ENCODE peak calls at places on chromosome 19, in ten cellular contexts. R, D, E, B, A, M, Z, X, Q and T are unnamed samples.
A peak's percentile ranks its signal among the peaks of the same experiment; 100 is the strongest.

GRCh38 chr19:4375164-4375619 is 25.2 kb downstream of the SH3GL1 start:
- DNase-seq in R (no peak), D (peak; percentile 81), E (no peak), B (peak; percentile 43), A (peak; percentile 82), M (no peak), Z (no peak), X (no peak), Q (no peak), T (peak; percentile 31)

GRCh38 chr19:3073931-3074595 is 11.8 kb upstream of the TLE5 start:
- DNase-seq in R (peak; percentile 48), D (no peak), E (no peak), B (no peak), A (peak; percentile 37), M (peak; percentile 52), Z (no peak), X (no peak), Q (no peak), T (peak; percentile 44)

GRCh38 chr19:38977445-38978314 is 2.1 kb upstream of the FBXO17 start:
- DNase-seq in R (no peak), D (no peak), E (no peak), B (peak; percentile 31), A (peak; percentile 61), M (no peak), Z (no peak), X (no peak), Q (peak; percentile 86), T (no peak)

GRCh38 chr19:14398563-14398962 is 17.3 kb downstream of the ADGRE5 start:
- DNase-seq in R (no peak), D (no peak), E (no peak), B (no peak), A (no peak), M (no peak), Z (no peak), X (no peak), Q (no peak), T (no peak)

GRCh38 chr19:55584871-55585270 is 4.2 kb upstream of the ZNF579 start:
- DNase-seq in R (no peak), D (no peak), E (no peak), B (no peak), A (no peak), M (no peak), Z (no peak), X (no peak), Q (no peak), T (no peak)

GRCh38 chr19:280541-281007 is 10.6 kb downstream of the PLPP2 start:
- DNase-seq in R (no peak), D (no peak), E (no peak), B (no peak), A (no peak), M (no peak), Z (no peak), X (no peak), Q (no peak), T (no peak)

GRCh38 chr19:48806518-48806817 is 4.4 kb downstream of the BCAT2 start:
- DNase-seq in R (peak; percentile 51), D (no peak), E (no peak), B (no peak), A (no peak), M (peak; percentile 42), Z (peak; percentile 59), X (peak; percentile 27), Q (no peak), T (no peak)

GRCh38 chr19:6734096-6734696 is 3.2 kb downstream of the GPR108 start:
- DNase-seq in R (no peak), D (peak; percentile 42), E (no peak), B (no peak), A (no peak), M (no peak), Z (no peak), X (no peak), Q (no peak), T (no peak)

GRCh38 chr19:18156841-18157464 is 4.0 kb downstream of the PIK3R2 start:
- DNase-seq in R (peak; percentile 86), D (peak; percentile 92), E (no peak), B (peak; percentile 66), A (peak; percentile 91), M (peak; percentile 97), Z (peak; percentile 90), X (no peak), Q (no peak), T (peak; percentile 92)

DNA sequence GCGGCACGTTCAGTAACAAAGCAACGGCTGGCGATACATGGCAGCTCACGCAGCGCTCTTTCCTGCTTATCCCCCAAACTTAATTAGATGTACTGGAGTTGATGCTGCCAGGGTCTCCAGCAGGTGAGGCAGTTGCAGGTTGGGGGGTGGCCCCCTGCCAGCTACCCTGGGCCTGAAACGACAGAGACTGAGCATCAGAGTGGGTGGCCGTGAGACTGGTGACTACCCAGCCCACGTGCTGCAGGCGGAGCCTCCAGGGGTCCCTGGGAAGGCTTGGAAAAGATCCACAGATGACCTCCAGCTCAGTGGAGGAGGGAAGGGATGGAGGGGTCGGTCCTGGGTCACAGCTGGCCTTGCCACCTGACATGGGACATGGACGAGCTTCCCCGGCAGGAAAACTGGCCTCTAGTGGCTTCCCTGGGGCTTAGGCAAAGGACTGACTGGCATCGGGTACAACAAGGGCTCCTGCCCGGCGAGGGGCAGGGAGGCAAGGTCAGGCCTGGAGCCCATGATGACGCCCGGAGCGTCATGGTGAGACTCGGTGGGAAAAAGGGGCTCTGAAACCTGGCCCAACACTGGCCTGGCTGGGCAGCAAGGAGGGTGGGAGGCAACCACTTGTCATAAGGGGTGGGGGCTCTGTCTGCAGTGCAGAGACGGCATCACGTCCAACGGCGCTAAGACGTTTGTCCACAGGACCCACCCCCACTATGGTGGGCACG is 24.0 kb downstream of the CILP2 start:
- DNase-seq in R (no peak), D (no peak), E (no peak), B (no peak), A (no peak), M (no peak), Z (no peak), X (no peak), Q (no peak), T (no peak)
- TF ChIP-seq CTCF in R (no peak), D (no peak), E (no peak), B (no peak), A (no peak), M (no peak), Z (no peak), X (no peak), Q (no peak), T (no peak)

GRCh38 chr19:35030257-35031071 is at the start of gene SCN1B:
- DNase-seq in R (peak; percentile 70), D (no peak), E (no peak), B (peak; percentile 46), A (peak; percentile 79), M (peak; percentile 72), Z (peak; percentile 61), X (peak; percentile 56), Q (no peak), T (peak; percentile 72)
- H3K4me3 ChIP-seq in R (peak within 1 kb of the TSS; percentile 58), D (peak within 1 kb of the TSS; percentile 53), E (peak within 1 kb of the TSS; percentile 82), B (peak within 1 kb of the TSS; percentile 71), A (peak within 1 kb of the TSS; percentile 16), M (peak within 1 kb of the TSS; percentile 55), Z (peak within 1 kb of the TSS; percentile 52), X (peak within 1 kb of the TSS; percentile 50), Q (no peak within 1 kb of the TSS), T (peak within 1 kb of the TSS; percentile 61)

GRCh38 chr19:30024091-30024490 is 82.1 kb downstream of the URI1 start:
- DNase-seq in R (no peak), D (no peak), E (no peak), B (no peak), A (no peak), M (no peak), Z (no peak), X (no peak), Q (no peak), T (no peak)

GRCh38 chr19:30029721-30030510 is 87.9 kb downstream of the URI1 start:
- DNase-seq in R (no peak), D (no peak), E (no peak), B (no peak), A (peak; percentile 82), M (no peak), Z (no peak), X (no peak), Q (peak; percentile 68), T (no peak)

GRCh38 chr19:30028118-30028991 is 86.3 kb downstream of the URI1 start:
- DNase-seq in R (no peak), D (no peak), E (no peak), B (no peak), A (no peak), M (no peak), Z (no peak), X (no peak), Q (no peak), T (no peak)

GRCh38 chr19:30028992-30029343 is 86.9 kb downstream of the URI1 start:
- DNase-seq in R (no peak), D (no peak), E (no peak), B (no peak), A (no peak), M (no peak), Z (no peak), X (no peak), Q (no peak), T (no peak)

DNA sequence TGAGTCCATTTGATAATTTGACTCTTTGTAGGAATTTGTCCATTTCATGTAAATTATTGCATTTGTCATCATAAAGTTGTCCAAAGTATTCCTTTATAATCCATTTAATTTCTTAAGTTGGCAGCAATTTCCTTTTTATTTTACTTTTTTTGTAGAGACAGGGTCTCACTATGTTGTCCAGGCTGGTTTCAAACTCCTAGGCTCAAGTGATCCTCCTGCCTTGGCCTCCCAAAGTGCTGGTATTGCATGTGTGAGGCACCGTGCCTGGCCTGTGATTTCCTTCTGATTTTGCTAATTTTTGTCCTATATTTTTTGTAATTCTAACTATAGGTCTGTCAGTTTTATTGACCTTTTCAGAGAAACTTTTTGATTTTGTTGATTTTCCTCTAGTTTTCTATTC is 84.9 kb downstream of the URI1 start:
- DNase-seq in R (no peak), D (no peak), E (no peak), B (no peak), A (no peak), M (no peak), Z (no peak), X (no peak), Q (no peak), T (no peak)
- TF ChIP-seq CTCF in R (no peak), D (no peak), E (no peak), B (no peak), A (no peak), M (no peak), Z (no peak), X (no peak), Q (no peak), T (no peak)

GRCh38 chr19:1286859-1287621 is 1.4 kb downstream of the EFNA2 start:
- DNase-seq in R (no peak), D (no peak), E (no peak), B (no peak), A (no peak), M (no peak), Z (no peak), X (no peak), Q (no peak), T (no peak)
- H3K4me3 ChIP-seq in R (no peak overlapping the region), D (no peak overlapping the region), E (no peak overlapping the region), B (peak overlapping the region; percentile 56), A (no peak overlapping the region), M (no peak overlapping the region), Z (no peak overlapping the region), X (no peak overlapping the region), Q (no peak overlapping the region), T (no peak overlapping the region)